ENCODE peak calls at places on chromosomes 2 and 18, in nine cellular contexts. One of them, this sample, is unnamed.

GRCh38 chr2:25065768-25066167 is 23.9 kb downstream of the EFR3B start:
- DNase-seq in endothelial cell: no peak
- DNase-seq in A549: no peak
- DNase-seq in fibroblast of pulmonary artery: no peak
- DNase-seq in H9: no peak
- DNase-seq in HCT116: no peak
- DNase-seq in endodermal cell: no peak
- DNase-seq in activated gamma-delta T cell treated with Interleukin-2 at 50 U/mL for 16 hours: no peak
- DNase-seq in osteoblast: no peak
- DNase-seq in this sample: no peak

GRCh38 chr18:38923136-38923535 is 1357.5 kb upstream of the CELF4 start:
- DNase-seq in endodermal cell: no peak
- DNase-seq in HCT116: no peak
- DNase-seq in fibroblast of pulmonary artery: no peak
- DNase-seq in activated gamma-delta T cell treated with Interleukin-2 at 50 U/mL for 16 hours: no peak
- DNase-seq in A549: no peak
- DNase-seq in osteoblast: no peak
- DNase-seq in H9: no peak
- DNase-seq in endothelial cell: no peak
- DNase-seq in this sample: no peak

GRCh38 chr2:113089907-113090306 is 22.1 kb downstream of the IL1F10 start:
- DNase-seq in endothelial cell: no peak
- DNase-seq in activated gamma-delta T cell treated with Interleukin-2 at 50 U/mL for 16 hours: no peak
- DNase-seq in endodermal cell: no peak
- DNase-seq in A549: no peak
- DNase-seq in H9: no peak
- DNase-seq in fibroblast of pulmonary artery: no peak
- DNase-seq in HCT116: no peak
- DNase-seq in osteoblast: no peak
- DNase-seq in this sample: no peak

GRCh38 chr2:102063948-102064678 is 72.4 kb downstream of the IL1R2 start:
- DNase-seq in osteoblast: peak; percentile 95
- DNase-seq in endodermal cell: peak; percentile 66
- DNase-seq in activated gamma-delta T cell treated with Interleukin-2 at 50 U/mL for 16 hours: no peak
- DNase-seq in A549: peak; percentile 88
- DNase-seq in endothelial cell: no peak
- DNase-seq in H9: peak; percentile 48
- DNase-seq in fibroblast of pulmonary artery: peak; percentile 100
- DNase-seq in HCT116: peak; percentile 33
- DNase-seq in this sample: peak; percentile 99

GRCh38 chr2:68741805-68742306 is 7.2 kb downstream of the ARHGAP25 start:
- DNase-seq in HCT116: no peak
- DNase-seq in A549: no peak
- DNase-seq in endothelial cell: no peak
- DNase-seq in activated gamma-delta T cell treated with Interleukin-2 at 50 U/mL for 16 hours: no peak
- DNase-seq in endodermal cell: no peak
- DNase-seq in fibroblast of pulmonary artery: no peak
- DNase-seq in H9: no peak
- DNase-seq in osteoblast: no peak
- DNase-seq in this sample: peak; percentile 26

GRCh38 chr18:62539284-62540168 is 16.7 kb downstream of the ZCCHC2 start:
- DNase-seq in A549: no peak
- DNase-seq in osteoblast: no peak
- DNase-seq in H9: no peak
- DNase-seq in HCT116: no peak
- DNase-seq in endothelial cell: no peak
- DNase-seq in endodermal cell: no peak
- DNase-seq in activated gamma-delta T cell treated with Interleukin-2 at 50 U/mL for 16 hours: no peak
- DNase-seq in fibroblast of pulmonary artery: no peak
- DNase-seq in this sample: no peak

GRCh38 chr2:172438064-172438421 is 10.7 kb downstream of the ITGA6 start:
- DNase-seq in H9: no peak
- DNase-seq in osteoblast: no peak
- DNase-seq in A549: no peak
- DNase-seq in fibroblast of pulmonary artery: no peak
- DNase-seq in activated gamma-delta T cell treated with Interleukin-2 at 50 U/mL for 16 hours: no peak
- DNase-seq in endodermal cell: no peak
- DNase-seq in endothelial cell: no peak
- DNase-seq in HCT116: no peak
- DNase-seq in this sample: no peak

GRCh38 chr2:24049485-24050021 is at the start of gene FKBP1B:
- DNase-seq in endodermal cell: peak; percentile 94
- DNase-seq in endothelial cell: peak; percentile 65
- DNase-seq in activated gamma-delta T cell treated with Interleukin-2 at 50 U/mL for 16 hours: peak; percentile 47
- DNase-seq in H9: peak; percentile 90
- DNase-seq in osteoblast: no peak
- DNase-seq in HCT116: peak; percentile 41
- DNase-seq in fibroblast of pulmonary artery: peak; percentile 47
- DNase-seq in A549: peak; percentile 40
- DNase-seq in this sample: peak; percentile 55

GRCh38 chr2:232496508-232497373 is 9.1 kb upstream of the ECEL1 start:
- DNase-seq in endodermal cell: no peak
- DNase-seq in fibroblast of pulmonary artery: no peak
- DNase-seq in endothelial cell: no peak
- DNase-seq in activated gamma-delta T cell treated with Interleukin-2 at 50 U/mL for 16 hours: no peak
- DNase-seq in H9: no peak
- DNase-seq in HCT116: no peak
- DNase-seq in osteoblast: no peak
- DNase-seq in A549: no peak
- DNase-seq in this sample: no peak

GRCh38 chr18:45688834-45689233 is 35.1 kb upstream of the SLC14A1 start:
- DNase-seq in activated gamma-delta T cell treated with Interleukin-2 at 50 U/mL for 16 hours: peak; percentile 68
- DNase-seq in endothelial cell: no peak
- DNase-seq in endodermal cell: no peak
- DNase-seq in H9: no peak
- DNase-seq in HCT116: no peak
- DNase-seq in fibroblast of pulmonary artery: no peak
- DNase-seq in osteoblast: no peak
- DNase-seq in A549: no peak
- DNase-seq in this sample: no peak

GRCh38 chr2:223247136-223247535 is 195.1 kb downstream of the KCNE4 start:
- DNase-seq in HCT116: peak; percentile 28
- DNase-seq in endodermal cell: peak; percentile 60
- DNase-seq in activated gamma-delta T cell treated with Interleukin-2 at 50 U/mL for 16 hours: no peak
- DNase-seq in H9: no peak
- DNase-seq in A549: no peak
- DNase-seq in osteoblast: peak; percentile 15
- DNase-seq in endothelial cell: peak; percentile 8
- DNase-seq in fibroblast of pulmonary artery: peak; percentile 71
- DNase-seq in this sample: peak; percentile 60

GRCh38 chr18:10023853-10024638 is 110.2 kb downstream of the VAPA start:
- DNase-seq in endodermal cell: peak; percentile 12
- DNase-seq in A549: no peak
- DNase-seq in endothelial cell: no peak
- DNase-seq in osteoblast: no peak
- DNase-seq in H9: no peak
- DNase-seq in HCT116: no peak
- DNase-seq in fibroblast of pulmonary artery: no peak
- DNase-seq in activated gamma-delta T cell treated with Interleukin-2 at 50 U/mL for 16 hours: no peak
- DNase-seq in this sample: no peak

GRCh38 chr18:210780-211179 is 52.4 kb downstream of the USP14 start:
- DNase-seq in osteoblast: no peak
- DNase-seq in endodermal cell: peak; percentile 53
- DNase-seq in fibroblast of pulmonary artery: no peak
- DNase-seq in endothelial cell: no peak
- DNase-seq in H9: no peak
- DNase-seq in activated gamma-delta T cell treated with Interleukin-2 at 50 U/mL for 16 hours: no peak
- DNase-seq in A549: no peak
- DNase-seq in HCT116: no peak
- DNase-seq in this sample: no peak

GRCh38 chr2:28345619-28346018 is 47.0 kb upstream of the FOSL2 start:
- DNase-seq in A549: no peak
- DNase-seq in osteoblast: peak; percentile 50
- DNase-seq in H9: no peak
- DNase-seq in HCT116: no peak
- DNase-seq in endodermal cell: no peak
- DNase-seq in activated gamma-delta T cell treated with Interleukin-2 at 50 U/mL for 16 hours: no peak
- DNase-seq in fibroblast of pulmonary artery: no peak
- DNase-seq in endothelial cell: no peak
- DNase-seq in this sample: no peak

GRCh38 chr2:120641366-120641771 is 94.3 kb upstream of the GLI2 start:
- DNase-seq in activated gamma-delta T cell treated with Interleukin-2 at 50 U/mL for 16 hours: no peak
- DNase-seq in endodermal cell: peak; percentile 48
- DNase-seq in osteoblast: peak; percentile 83
- DNase-seq in endothelial cell: no peak
- DNase-seq in H9: no peak
- DNase-seq in fibroblast of pulmonary artery: peak; percentile 60
- DNase-seq in A549: no peak
- DNase-seq in HCT116: no peak
- DNase-seq in this sample: peak; percentile 72

GRCh38 chr18:51195602-51196115 is 1.8 kb downstream of the MEX3C start:
- DNase-seq in H9: peak; percentile 69
- DNase-seq in activated gamma-delta T cell treated with Interleukin-2 at 50 U/mL for 16 hours: peak; percentile 29
- DNase-seq in A549: peak; percentile 18
- DNase-seq in osteoblast: peak; percentile 61
- DNase-seq in endodermal cell: peak; percentile 74
- DNase-seq in fibroblast of pulmonary artery: peak; percentile 43
- DNase-seq in HCT116: peak; percentile 18
- DNase-seq in endothelial cell: peak; percentile 22
- DNase-seq in this sample: peak; percentile 54

GRCh38 chr2:46715541-46715940 is 200.1 kb downstream of the MCFD2 start:
- DNase-seq in HCT116: no peak
- DNase-seq in osteoblast: no peak
- DNase-seq in activated gamma-delta T cell treated with Interleukin-2 at 50 U/mL for 16 hours: no peak
- DNase-seq in A549: no peak
- DNase-seq in fibroblast of pulmonary artery: no peak
- DNase-seq in endodermal cell: no peak
- DNase-seq in endothelial cell: no peak
- DNase-seq in H9: no peak
- DNase-seq in this sample: no peak

GRCh38 chr2:217893440-217893839 is 109.4 kb downstream of the TNS1 start:
- DNase-seq in osteoblast: peak; percentile 41
- DNase-seq in endodermal cell: no peak
- DNase-seq in endothelial cell: no peak
- DNase-seq in H9: no peak
- DNase-seq in fibroblast of pulmonary artery: no peak
- DNase-seq in activated gamma-delta T cell treated with Interleukin-2 at 50 U/mL for 16 hours: no peak
- DNase-seq in A549: no peak
- DNase-seq in HCT116: no peak
- DNase-seq in this sample: no peak

GRCh38 chr2:28568533-28568932 is 72.7 kb downstream of the PLB1 start:
- DNase-seq in activated gamma-delta T cell treated with Interleukin-2 at 50 U/mL for 16 hours: no peak
- DNase-seq in H9: no peak
- DNase-seq in fibroblast of pulmonary artery: no peak
- DNase-seq in A549: no peak
- DNase-seq in osteoblast: no peak
- DNase-seq in endodermal cell: no peak
- DNase-seq in endothelial cell: no peak
- DNase-seq in HCT116: no peak
- DNase-seq in this sample: peak; percentile 20

GRCh38 chr18:13393338-13393737 is 174.8 kb downstream of the LDLRAD4 start:
- DNase-seq in H9: no peak
- DNase-seq in HCT116: no peak
- DNase-seq in osteoblast: no peak
- DNase-seq in endodermal cell: no peak
- DNase-seq in endothelial cell: no peak
- DNase-seq in A549: no peak
- DNase-seq in activated gamma-delta T cell treated with Interleukin-2 at 50 U/mL for 16 hours: no peak
- DNase-seq in fibroblast of pulmonary artery: no peak
- DNase-seq in this sample: no peak

GRCh38 chr2:96537734-96538486 is 1.4 kb downstream of the ARID5A start:
- DNase-seq in fibroblast of pulmonary artery: no peak
- DNase-seq in HCT116: no peak
- DNase-seq in endodermal cell: peak; percentile 76
- DNase-seq in activated gamma-delta T cell treated with Interleukin-2 at 50 U/mL for 16 hours: peak; percentile 50
- DNase-seq in H9: no peak
- DNase-seq in endothelial cell: no peak
- DNase-seq in osteoblast: peak; percentile 69
- DNase-seq in A549: no peak
- DNase-seq in this sample: no peak

GRCh38 chr18:44627245-44627644 is 53.4 kb upstream of the SETBP1 start:
- DNase-seq in H9: no peak
- DNase-seq in HCT116: no peak
- DNase-seq in activated gamma-delta T cell treated with Interleukin-2 at 50 U/mL for 16 hours: no peak
- DNase-seq in A549: no peak
- DNase-seq in osteoblast: peak; percentile 69
- DNase-seq in endothelial cell: no peak
- DNase-seq in fibroblast of pulmonary artery: peak; percentile 75
- DNase-seq in endodermal cell: no peak
- DNase-seq in this sample: peak; percentile 78

GRCh38 chr2:18362696-18363095 is 197.8 kb downstream of the RDH14 start:
- DNase-seq in osteoblast: peak; percentile 83
- DNase-seq in endodermal cell: no peak
- DNase-seq in HCT116: no peak
- DNase-seq in activated gamma-delta T cell treated with Interleukin-2 at 50 U/mL for 16 hours: no peak
- DNase-seq in fibroblast of pulmonary artery: peak; percentile 73
- DNase-seq in endothelial cell: no peak
- DNase-seq in A549: no peak
- DNase-seq in H9: no peak
- DNase-seq in this sample: peak; percentile 93

GRCh38 chr18:3060667-3061580 is 48.0 kb upstream of the LPIN2 start:
- DNase-seq in osteoblast: no peak
- DNase-seq in HCT116: no peak
- DNase-seq in H9: no peak
- DNase-seq in activated gamma-delta T cell treated with Interleukin-2 at 50 U/mL for 16 hours: peak; percentile 23
- DNase-seq in endothelial cell: no peak
- DNase-seq in fibroblast of pulmonary artery: no peak
- DNase-seq in A549: no peak
- DNase-seq in endodermal cell: peak; percentile 43
- DNase-seq in this sample: no peak

GRCh38 chr2:51329512-51329911 is 297.6 kb upstream of the NRXN1 start:
- DNase-seq in H9: no peak
- DNase-seq in fibroblast of pulmonary artery: peak; percentile 37
- DNase-seq in HCT116: no peak
- DNase-seq in activated gamma-delta T cell treated with Interleukin-2 at 50 U/mL for 16 hours: no peak
- DNase-seq in A549: no peak
- DNase-seq in endothelial cell: no peak
- DNase-seq in osteoblast: no peak
- DNase-seq in endodermal cell: no peak
- DNase-seq in this sample: peak; percentile 31

GRCh38 chr2:28543316-28544068 is 47.6 kb downstream of the PLB1 start:
- DNase-seq in fibroblast of pulmonary artery: peak; percentile 11
- DNase-seq in A549: no peak
- DNase-seq in H9: no peak
- DNase-seq in endodermal cell: no peak
- DNase-seq in endothelial cell: no peak
- DNase-seq in activated gamma-delta T cell treated with Interleukin-2 at 50 U/mL for 16 hours: no peak
- DNase-seq in osteoblast: peak; percentile 93
- DNase-seq in HCT116: no peak
- DNase-seq in this sample: peak; percentile 34

GRCh38 chr2:160140471-160140870 is 59.6 kb downstream of the ITGB6 start:
- DNase-seq in HCT116: no peak
- DNase-seq in endodermal cell: no peak
- DNase-seq in A549: no peak
- DNase-seq in osteoblast: no peak
- DNase-seq in fibroblast of pulmonary artery: peak; percentile 20
- DNase-seq in endothelial cell: no peak
- DNase-seq in activated gamma-delta T cell treated with Interleukin-2 at 50 U/mL for 16 hours: no peak
- DNase-seq in H9: no peak
- DNase-seq in this sample: no peak

GRCh38 chr2:226649871-226650660 is 149.6 kb downstream of the IRS1 start:
- DNase-seq in osteoblast: peak; percentile 94
- DNase-seq in endodermal cell: peak; percentile 78
- DNase-seq in H9: peak; percentile 82
- DNase-seq in activated gamma-delta T cell treated with Interleukin-2 at 50 U/mL for 16 hours: peak; percentile 46
- DNase-seq in fibroblast of pulmonary artery: peak; percentile 100
- DNase-seq in endothelial cell: peak; percentile 63
- DNase-seq in A549: peak; percentile 31
- DNase-seq in HCT116: peak; percentile 97
- DNase-seq in this sample: peak; percentile 100

GRCh38 chr2:208012449-208012848 is 12.9 kb downstream of the PLEKHM3 start:
- DNase-seq in endodermal cell: no peak
- DNase-seq in H9: no peak
- DNase-seq in osteoblast: no peak
- DNase-seq in A549: no peak
- DNase-seq in HCT116: no peak
- DNase-seq in endothelial cell: no peak
- DNase-seq in fibroblast of pulmonary artery: no peak
- DNase-seq in activated gamma-delta T cell treated with Interleukin-2 at 50 U/mL for 16 hours: no peak
- DNase-seq in this sample: no peak

GRCh38 chr18:75211002-75211621 is 515 bp downstream of the TSHZ1 start:
- DNase-seq in osteoblast: no peak
- DNase-seq in endothelial cell: peak; percentile 39
- DNase-seq in A549: no peak
- DNase-seq in fibroblast of pulmonary artery: no peak
- DNase-seq in endodermal cell: peak; percentile 62
- DNase-seq in H9: no peak
- DNase-seq in activated gamma-delta T cell treated with Interleukin-2 at 50 U/mL for 16 hours: no peak
- DNase-seq in HCT116: no peak
- DNase-seq in this sample: peak; percentile 34

GRCh38 chr2:108403494-108403893 is 25.7 kb downstream of the SULT1C4 start:
- DNase-seq in activated gamma-delta T cell treated with Interleukin-2 at 50 U/mL for 16 hours: no peak
- DNase-seq in HCT116: no peak
- DNase-seq in H9: peak; percentile 95
- DNase-seq in endothelial cell: no peak
- DNase-seq in osteoblast: no peak
- DNase-seq in A549: no peak
- DNase-seq in endodermal cell: peak; percentile 92
- DNase-seq in fibroblast of pulmonary artery: peak; percentile 26
- DNase-seq in this sample: peak; percentile 42